ENCODE peak calls at places on chromosomes 7 and 10, in five cellular contexts. E is HepG2, N is A549, G is K562, T is GM12878. B is an unnamed sample.
A peak's percentile ranks its signal among the peaks of the same experiment; 100 is the strongest.

GRCh38 chr10:91313761-91314520 is 93.5 kb downstream of the PCGF5 start:
- DNase-seq in G (no peak), N (no peak), E (no peak), T (no peak), B (no peak)

GRCh38 chr7:51706851-51707250 is 390.2 kb upstream of the COBL start:
- DNase-seq in G (no peak), N (no peak), T (no peak), E (no peak), B (no peak)

GRCh38 chr10:93742633-93743349 is 14.9 kb upstream of the LGI1 start:
- DNase-seq in G (no peak), T (peak; percentile 52), E (no peak), N (no peak), B (no peak)

GRCh38 chr7:30700941-30701340 is 18.7 kb upstream of the CRHR2 start:
- DNase-seq in G (no peak), N (no peak), T (no peak), E (no peak), B (peak; percentile 28)

GRCh38 chr10:111233439-111233838 is 156.6 kb downstream of the ADRA2A start:
- DNase-seq in E (no peak), T (no peak), N (no peak), G (peak; percentile 1), B (peak; percentile 5)

GRCh38 chr7:100655908-100656674 is at the start of gene ACTL6B:
- DNase-seq in N (peak; percentile 36), E (no peak), T (no peak), G (peak; percentile 89), B (peak; percentile 95)

GRCh38 chr10:70649526-70649925 is 22.8 kb upstream of the ADAMTS14 start:
- DNase-seq in N (peak; percentile 33), G (peak; percentile 87), T (no peak), E (no peak), B (no peak)

GRCh38 chr10:18303851-18304800 is 163.9 kb downstream of the CACNB2 start:
- DNase-seq in G (no peak), T (no peak), E (no peak), N (no peak), B (no peak)

GRCh38 chr10:43943119-43943824 is 294.6 kb upstream of the ZNF32 start:
- DNase-seq in E (no peak), G (no peak), N (no peak), T (no peak), B (no peak)

GRCh38 chr7:17625038-17625437 is 315.3 kb downstream of the SNX13 start:
- DNase-seq in E (no peak), N (no peak), G (no peak), T (no peak), B (no peak)

GRCh38 chr10:96056787-96057186 is 13.4 kb downstream of the CCNJ start:
- DNase-seq in G (no peak), N (no peak), E (no peak), T (no peak), B (no peak)

GRCh38 chr7:140537750-140538482 is 58.6 kb upstream of the MKRN1 start:
- DNase-seq in G (no peak), E (no peak), N (no peak), T (no peak), B (no peak)

GRCh38 chr10:112258407-112258806 is 24.8 kb upstream of the TECTB start:
- DNase-seq in E (peak; percentile 39), N (no peak), T (no peak), G (no peak), B (no peak)

GRCh38 chr10:100522107-100522811 is 2.6 kb upstream of the SEC31B start:
- DNase-seq in G (no peak), N (no peak), E (no peak), T (no peak), B (no peak)

GRCh38 chr7:66700633-66701131 is 39.9 kb upstream of the RABGEF1 start:
- DNase-seq in T (no peak), E (no peak), N (no peak), G (no peak), B (no peak)

GRCh38 chr10:117241541-117242462 is 888 bp downstream of the SLC18A2 start:
- DNase-seq in E (no peak), N (no peak), T (no peak), G (peak; percentile 62), B (peak; percentile 67)

GRCh38 chr7:139681463-139681755 is 96.4 kb downstream of the HIPK2 start:
- DNase-seq in G (peak; percentile 52), T (no peak), E (no peak), N (no peak), B (no peak)

GRCh38 chr7:102426268-102427031 is 6.9 kb upstream of the ORAI2 start:
- DNase-seq in N (no peak), G (no peak), T (peak; percentile 89), E (no peak), B (no peak)

GRCh38 chr7:7099584-7100014 is 82.7 kb upstream of the C1GALT1 start:
- DNase-seq in N (peak; percentile 79), E (peak; percentile 95), T (no peak), G (peak; percentile 93), B (peak; percentile 99)

GRCh38 chr10:69742928-69743602 is 58.6 kb upstream of the COL13A1 start:
- DNase-seq in G (peak; percentile 42), N (peak; percentile 43), E (no peak), T (no peak), B (peak; percentile 75)

GRCh38 chr10:116127296-116127695 is 145.7 kb downstream of the GFRA1 start:
- DNase-seq in T (no peak), E (no peak), G (no peak), N (no peak), B (no peak)

GRCh38 chr7:123624527-123625183 is 23.0 kb downstream of the ASB15 start:
- DNase-seq in T (peak; percentile 25), G (peak; percentile 93), N (peak; percentile 73), E (peak; percentile 47), B (peak; percentile 80)

GRCh38 chr10:132030898-132031463 is 34.8 kb upstream of the JAKMIP3 start:
- DNase-seq in G (no peak), T (no peak), E (no peak), N (no peak), B (no peak)

GRCh38 chr7:69489533-69489932 is 108.7 kb upstream of the AUTS2 start:
- DNase-seq in N (no peak), E (no peak), G (no peak), T (no peak), B (no peak)

GRCh38 chr10:123585477-123586445 is 80.4 kb upstream of the GPR26 start:
- DNase-seq in G (no peak), T (no peak), E (no peak), N (no peak), B (peak; percentile 39)

GRCh38 chr7:28410628-28411578 is 1.4 kb upstream of the CREB5 start:
- DNase-seq in N (peak; percentile 7), E (no peak), T (no peak), G (no peak), B (peak; percentile 55)

GRCh38 chr10:124999433-125000365 is 57.8 kb downstream of the ZRANB1 start:
- DNase-seq in G (no peak), N (no peak), E (no peak), T (no peak), B (no peak)

GRCh38 chr10:30028006-30028441 is 31.4 kb downstream of the JCAD start:
- DNase-seq in N (no peak), E (no peak), T (no peak), G (no peak), B (no peak)

GRCh38 chr10:104441601-104442000 is 88.0 kb downstream of the CFAP58 start:
- DNase-seq in N (peak; percentile 8), T (no peak), E (no peak), G (no peak), B (no peak)

GRCh38 chr7:111560773-111561658 is 1.3 kb downstream of the IMMP2L start:
- DNase-seq in T (no peak), N (peak; percentile 28), G (peak; percentile 62), E (peak; percentile 9), B (peak; percentile 78)

GRCh38 chr7:26035552-26035951 is 116.4 kb upstream of the NFE2L3 start:
- DNase-seq in T (no peak), G (no peak), N (no peak), E (no peak), B (no peak)
- TF ChIP-seq JUNB in T (no peak), G (no peak), N (no peak), E (no peak), B (no peak)

GRCh38 chr7:81002471-81002870 is 83.6 kb upstream of the SEMA3C start:
- DNase-seq in E (no peak), G (no peak), N (no peak), T (no peak), B (no peak)

GRCh38 chr7:80997841-80998240 is 79.0 kb upstream of the SEMA3C start:
- DNase-seq in E (no peak), T (no peak), N (no peak), G (no peak), B (no peak)

GRCh38 chr7:80999771-81000170 is 80.9 kb upstream of the SEMA3C start:
- DNase-seq in G (no peak), T (no peak), E (no peak), N (no peak), B (no peak)

GRCh38 chr7:81004098-81004497 is 85.2 kb upstream of the SEMA3C start:
- DNase-seq in G (no peak), E (no peak), T (no peak), N (no peak), B (no peak)

GRCh38 chr7:80999180-80999579 is 80.3 kb upstream of the SEMA3C start:
- DNase-seq in T (no peak), G (no peak), N (no peak), E (no peak), B (no peak)
- TF ChIP-seq JUNB in T (no peak), G (no peak), N (no peak), E (no peak), B (no peak)

GRCh38 chr7:127504715-127505114 is 80.7 kb downstream of the GCC1 start:
- DNase-seq in E (peak; percentile 22), N (peak; percentile 29), T (no peak), G (peak; percentile 65), B (peak; percentile 82)
- TF ChIP-seq JUNB in E (no peak), N (no peak), T (no peak), G (no peak), B (no peak)

GRCh38 chr10:14585287-14586193 is 189.2 kb downstream of the FAM107B start:
- DNase-seq in E (peak; percentile 35), G (no peak), T (no peak), N (no peak), B (peak; percentile 36)
- TF ChIP-seq JUNB in E (no peak), G (no peak), T (no peak), N (no peak), B (no peak)

GRCh38 chr7:55140981-55141278 is 122.1 kb downstream of the EGFR start:
- DNase-seq in E (no peak), G (no peak), N (no peak), T (no peak), B (no peak)

GRCh38 chr7:55138663-55139062 is 119.8 kb downstream of the EGFR start:
- DNase-seq in G (no peak), E (no peak), N (no peak), T (no peak), B (no peak)

GRCh38 chr7:55142919-55143600 is 124.2 kb downstream of the EGFR start:
- DNase-seq in N (no peak), T (no peak), G (no peak), E (no peak), B (no peak)

GRCh38 chr7:55144333-55144954 is 125.6 kb downstream of the EGFR start:
- DNase-seq in E (no peak), G (peak; percentile 27), N (no peak), T (no peak), B (peak; percentile 73)

GRCh38 chr7:55140221-55140980 is 121.6 kb downstream of the EGFR start:
- DNase-seq in E (no peak), T (peak; percentile 63), G (no peak), N (no peak), B (no peak)
- TF ChIP-seq JUNB in E (no peak), T (no peak), G (no peak), N (no peak), B (no peak)

B was measured in GM23338.